ENCODE peak calls at places on chromosomes 5 and 9, in seven cellular contexts. One of them, this sample, is unnamed.

GRCh38 chr5:112160652-112161391 is 258.3 kb downstream of the EPB41L4A start:
- DNase-seq in HCT116: peak; percentile 76
- DNase-seq in GM12878: peak; percentile 79
- DNase-seq in HepG2: peak; percentile 78
- DNase-seq in K562: peak; percentile 91
- DNase-seq in SK-N-SH: peak; percentile 92
- DNase-seq in H1: peak; percentile 70
- DNase-seq in this sample: peak; percentile 80

GRCh38 chr5:80034962-80035821 is at the start of gene THBS4:
- DNase-seq in HCT116: no peak
- DNase-seq in GM12878: no peak
- DNase-seq in HepG2: no peak
- DNase-seq in K562: no peak
- DNase-seq in SK-N-SH: peak; percentile 78
- DNase-seq in H1: no peak
- DNase-seq in this sample: no peak

GRCh38 chr5:77568082-77568481 is 70.4 kb downstream of the OTP start:
- DNase-seq in HCT116: no peak
- DNase-seq in GM12878: no peak
- DNase-seq in HepG2: no peak
- DNase-seq in K562: no peak
- DNase-seq in SK-N-SH: no peak
- DNase-seq in H1: no peak
- DNase-seq in this sample: no peak

GRCh38 chr9:127697575-127697974 is 9.2 kb upstream of the CFAP157 start:
- DNase-seq in HCT116: no peak
- DNase-seq in GM12878: no peak
- DNase-seq in HepG2: no peak
- DNase-seq in K562: no peak
- DNase-seq in SK-N-SH: no peak
- DNase-seq in H1: no peak
- DNase-seq in this sample: no peak

GRCh38 chr9:21873540-21874221 is 71.2 kb downstream of the MTAP start:
- DNase-seq in HCT116: peak; percentile 48
- DNase-seq in GM12878: no peak
- DNase-seq in HepG2: no peak
- DNase-seq in K562: no peak
- DNase-seq in SK-N-SH: no peak
- DNase-seq in H1: no peak
- DNase-seq in this sample: no peak

GRCh38 chr9:138020795-138021182 is 143.2 kb downstream of the CACNA1B start:
- DNase-seq in HCT116: no peak
- DNase-seq in GM12878: no peak
- DNase-seq in HepG2: no peak
- DNase-seq in K562: no peak
- DNase-seq in SK-N-SH: peak; percentile 16
- DNase-seq in H1: no peak
- DNase-seq in this sample: no peak

GRCh38 chr5:168477060-168477459 is 9.2 kb upstream of the RARS1 start:
- DNase-seq in HCT116: no peak
- DNase-seq in GM12878: no peak
- DNase-seq in HepG2: no peak
- DNase-seq in K562: peak; percentile 41
- DNase-seq in SK-N-SH: no peak
- DNase-seq in H1: no peak
- DNase-seq in this sample: no peak

GRCh38 chr5:131160134-131160533 is 4.9 kb downstream of the HINT1 start:
- DNase-seq in HCT116: no peak
- DNase-seq in GM12878: no peak
- DNase-seq in HepG2: no peak
- DNase-seq in K562: no peak
- DNase-seq in SK-N-SH: no peak
- DNase-seq in H1: no peak
- DNase-seq in this sample: no peak

GRCh38 chr5:133451926-133452325 is 160.4 kb downstream of the FSTL4 start:
- DNase-seq in HCT116: no peak
- DNase-seq in GM12878: no peak
- DNase-seq in HepG2: no peak
- DNase-seq in K562: no peak
- DNase-seq in SK-N-SH: no peak
- DNase-seq in H1: no peak
- DNase-seq in this sample: no peak

GRCh38 chr9:137666950-137667670 is 48.3 kb downstream of the EHMT1 start:
- DNase-seq in HCT116: no peak
- DNase-seq in GM12878: no peak
- DNase-seq in HepG2: no peak
- DNase-seq in K562: no peak
- DNase-seq in SK-N-SH: no peak
- DNase-seq in H1: peak; percentile 63
- DNase-seq in this sample: no peak

GRCh38 chr9:109469646-109470358 is 28.3 kb downstream of the PTPN3 start:
- DNase-seq in HCT116: peak; percentile 61
- DNase-seq in GM12878: peak; percentile 30
- DNase-seq in HepG2: peak; percentile 63
- DNase-seq in K562: peak; percentile 52
- DNase-seq in SK-N-SH: peak; percentile 74
- DNase-seq in H1: peak; percentile 44
- DNase-seq in this sample: peak; percentile 71

GRCh38 chr9:85420750-85421149 is 321.0 kb downstream of the AGTPBP1 start:
- DNase-seq in HCT116: no peak
- DNase-seq in GM12878: no peak
- DNase-seq in HepG2: no peak
- DNase-seq in K562: no peak
- DNase-seq in SK-N-SH: no peak
- DNase-seq in H1: no peak
- DNase-seq in this sample: no peak

GRCh38 chr5:61735531-61735930 is 403.5 kb downstream of the ZSWIM6 start:
- DNase-seq in HCT116: no peak
- DNase-seq in GM12878: no peak
- DNase-seq in HepG2: no peak
- DNase-seq in K562: no peak
- DNase-seq in SK-N-SH: no peak
- DNase-seq in H1: no peak
- DNase-seq in this sample: no peak

GRCh38 chr9:118961857-118962256 is 407.4 kb downstream of the BRINP1 start:
- DNase-seq in HCT116: no peak
- DNase-seq in GM12878: no peak
- DNase-seq in HepG2: no peak
- DNase-seq in K562: no peak
- DNase-seq in SK-N-SH: no peak
- DNase-seq in H1: peak; percentile 2
- DNase-seq in this sample: peak; percentile 2

GRCh38 chr5:21391506-21391905 is 1403.5 kb upstream of the CDH18 start:
- DNase-seq in HCT116: no peak
- DNase-seq in GM12878: no peak
- DNase-seq in HepG2: peak; percentile 20
- DNase-seq in K562: no peak
- DNase-seq in SK-N-SH: no peak
- DNase-seq in H1: no peak
- DNase-seq in this sample: no peak

GRCh38 chr9:68678430-68678829 is 26.6 kb upstream of the PIP5K1B start:
- DNase-seq in HCT116: peak; percentile 29
- DNase-seq in GM12878: no peak
- DNase-seq in HepG2: peak; percentile 46
- DNase-seq in K562: peak; percentile 44
- DNase-seq in SK-N-SH: peak; percentile 4
- DNase-seq in H1: no peak
- DNase-seq in this sample: no peak

GRCh38 chr9:84993105-84993504 is 323.6 kb downstream of the NTRK2 start:
- DNase-seq in HCT116: no peak
- DNase-seq in GM12878: no peak
- DNase-seq in HepG2: no peak
- DNase-seq in K562: no peak
- DNase-seq in SK-N-SH: no peak
- DNase-seq in H1: no peak
- DNase-seq in this sample: no peak

GRCh38 chr9:93624431-93624834 is 48.0 kb downstream of the PHF2 start:
- DNase-seq in HCT116: no peak
- DNase-seq in GM12878: no peak
- DNase-seq in HepG2: no peak
- DNase-seq in K562: no peak
- DNase-seq in SK-N-SH: no peak
- DNase-seq in H1: no peak
- DNase-seq in this sample: no peak

GRCh38 chr9:96813607-96814006 is 35.7 kb upstream of the ZNF510 start:
- DNase-seq in HCT116: no peak
- DNase-seq in GM12878: no peak
- DNase-seq in HepG2: no peak
- DNase-seq in K562: no peak
- DNase-seq in SK-N-SH: no peak
- DNase-seq in H1: no peak
- DNase-seq in this sample: no peak

GRCh38 chr9:96817973-96818372 is 36.3 kb downstream of the ZNF782 start:
- DNase-seq in HCT116: no peak
- DNase-seq in GM12878: no peak
- DNase-seq in HepG2: no peak
- DNase-seq in K562: no peak
- DNase-seq in SK-N-SH: no peak
- DNase-seq in H1: no peak
- DNase-seq in this sample: no peak

GRCh38 chr9:96818535-96818934 is 35.8 kb downstream of the ZNF782 start:
- DNase-seq in HCT116: no peak
- DNase-seq in GM12878: no peak
- DNase-seq in HepG2: no peak
- DNase-seq in K562: no peak
- DNase-seq in SK-N-SH: no peak
- DNase-seq in H1: no peak
- DNase-seq in this sample: no peak
- TF ChIP-seq SIN3A in HCT116: no peak
- TF ChIP-seq SIN3A in GM12878: no peak
- TF ChIP-seq SIN3A in HepG2: no peak
- TF ChIP-seq SIN3A in K562: no peak
- TF ChIP-seq SIN3A in SK-N-SH: no peak
- TF ChIP-seq SIN3A in H1: no peak
- TF ChIP-seq SIN3A in this sample: no peak

GRCh38 chr5:149210229-149210628 is 61.4 kb upstream of the AFAP1L1 start:
- DNase-seq in HCT116: peak; percentile 88
- DNase-seq in GM12878: no peak
- DNase-seq in HepG2: peak; percentile 44
- DNase-seq in K562: no peak
- DNase-seq in SK-N-SH: no peak
- DNase-seq in H1: no peak
- DNase-seq in this sample: no peak
- TF ChIP-seq SIN3A in HCT116: peak; percentile 71
- TF ChIP-seq SIN3A in GM12878: no peak
- TF ChIP-seq SIN3A in HepG2: no peak
- TF ChIP-seq SIN3A in K562: no peak
- TF ChIP-seq SIN3A in SK-N-SH: no peak
- TF ChIP-seq SIN3A in H1: no peak
- TF ChIP-seq SIN3A in this sample: no peak

GRCh38 chr5:17213938-17214337 is 3.5 kb upstream of the BASP1 start:
- DNase-seq in HCT116: no peak
- DNase-seq in GM12878: no peak
- DNase-seq in HepG2: no peak
- DNase-seq in K562: no peak
- DNase-seq in SK-N-SH: no peak
- DNase-seq in H1: no peak
- DNase-seq in this sample: no peak

GRCh38 chr5:17218353-17219005 is 1.0 kb downstream of the BASP1 start:
- DNase-seq in HCT116: no peak
- DNase-seq in GM12878: no peak
- DNase-seq in HepG2: no peak
- DNase-seq in K562: no peak
- DNase-seq in SK-N-SH: peak; percentile 58
- DNase-seq in H1: no peak
- DNase-seq in this sample: no peak

GRCh38 chr5:17217421-17218352 is at the start of gene BASP1:
- DNase-seq in HCT116: no peak
- DNase-seq in GM12878: no peak
- DNase-seq in HepG2: no peak
- DNase-seq in K562: no peak
- DNase-seq in SK-N-SH: peak; percentile 84
- DNase-seq in H1: no peak
- DNase-seq in this sample: no peak

GRCh38 chr5:17216974-17217325 is 481 bp upstream of the BASP1 start:
- DNase-seq in HCT116: no peak
- DNase-seq in GM12878: no peak
- DNase-seq in HepG2: no peak
- DNase-seq in K562: no peak
- DNase-seq in SK-N-SH: no peak
- DNase-seq in H1: no peak
- DNase-seq in this sample: no peak

DNA sequence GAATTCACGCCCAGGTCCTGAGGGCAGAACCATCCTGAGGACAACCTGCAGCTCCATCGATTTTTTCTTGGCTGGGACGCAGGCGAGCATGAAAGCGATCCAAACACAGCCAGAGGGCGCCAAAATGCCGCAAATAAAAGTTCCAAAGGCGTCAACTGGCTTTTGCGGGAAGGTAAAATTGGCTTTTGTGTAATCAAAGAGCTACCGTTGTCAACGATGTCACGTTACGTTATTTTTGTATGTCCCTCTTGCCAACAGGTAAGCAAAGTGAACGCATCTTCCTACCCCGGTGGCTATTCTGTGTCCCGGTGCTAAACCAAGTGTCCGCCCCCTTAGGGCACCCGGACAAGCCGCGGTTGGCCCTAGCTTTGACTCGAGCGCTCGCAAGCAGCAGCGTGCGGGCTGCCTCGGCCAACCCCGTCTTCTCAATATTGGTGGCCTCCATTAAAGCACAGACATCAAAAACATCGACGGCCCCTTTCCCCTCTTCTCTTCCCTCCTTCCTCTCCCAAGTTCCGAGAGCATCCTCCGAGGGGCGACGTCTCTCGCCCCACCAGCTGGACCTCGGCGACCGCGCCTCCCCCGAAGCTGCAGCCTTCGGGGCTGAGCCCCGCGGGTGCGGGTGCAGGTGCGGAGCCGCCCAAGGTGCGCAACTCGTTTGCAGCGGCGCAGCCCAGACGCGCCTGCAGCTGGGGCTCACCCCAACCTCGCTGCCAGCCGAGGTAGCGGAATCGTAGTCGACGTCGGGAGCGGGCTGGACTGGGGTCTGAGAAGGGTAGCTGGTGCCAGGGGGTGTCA is 1.1 kb upstream of the BASP1 start:
- DNase-seq in HCT116: peak; percentile 34
- DNase-seq in GM12878: peak; percentile 62
- DNase-seq in HepG2: peak; percentile 42
- DNase-seq in K562: peak; percentile 37
- DNase-seq in SK-N-SH: peak; percentile 76
- DNase-seq in H1: peak; percentile 63
- DNase-seq in this sample: peak; percentile 93
- TF ChIP-seq SIN3A in HCT116: no peak
- TF ChIP-seq SIN3A in GM12878: no peak
- TF ChIP-seq SIN3A in HepG2: no peak
- TF ChIP-seq SIN3A in K562: no peak
- TF ChIP-seq SIN3A in SK-N-SH: no peak
- TF ChIP-seq SIN3A in H1: peak; percentile 62
- TF ChIP-seq SIN3A in this sample: peak; percentile 56

DNA sequence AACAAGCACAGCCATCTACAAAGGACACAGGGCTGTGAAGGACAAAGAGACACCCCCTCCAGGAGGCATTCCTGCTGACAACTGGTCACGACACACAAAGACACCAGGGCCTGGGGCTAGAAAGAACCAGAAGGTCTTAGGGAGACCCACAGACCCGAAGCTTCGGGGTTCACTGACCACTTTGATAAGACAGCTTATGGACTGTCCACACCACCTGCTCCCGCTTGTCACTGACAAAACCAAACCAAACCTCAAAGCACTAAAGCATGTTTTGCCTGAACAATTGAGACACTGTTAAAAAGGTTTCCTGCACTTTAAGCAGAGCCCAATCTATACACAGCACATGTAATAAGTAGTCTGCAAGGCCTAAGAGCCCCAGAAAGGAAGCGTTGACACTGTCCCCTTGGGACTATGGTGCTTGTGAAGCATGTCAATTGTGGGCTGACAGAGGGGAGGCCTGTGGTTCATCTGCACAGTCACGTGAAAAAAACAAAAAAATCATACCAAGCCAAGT is 185.0 kb downstream of the GAPVD1 start:
- DNase-seq in HCT116: no peak
- DNase-seq in GM12878: peak; percentile 92
- DNase-seq in HepG2: no peak
- DNase-seq in K562: no peak
- DNase-seq in SK-N-SH: no peak
- DNase-seq in H1: no peak
- DNase-seq in this sample: no peak
- TF ChIP-seq SIN3A in HCT116: no peak
- TF ChIP-seq SIN3A in GM12878: peak; percentile 26
- TF ChIP-seq SIN3A in HepG2: no peak
- TF ChIP-seq SIN3A in K562: no peak
- TF ChIP-seq SIN3A in SK-N-SH: no peak
- TF ChIP-seq SIN3A in H1: no peak
- TF ChIP-seq SIN3A in this sample: no peak

This sample was measured in Panc1.